ENCODE peak calls at places on chromosomes 11 and 22, in five cellular contexts. One of them, this sample, is unnamed.

GRCh38 chr22:19357270-19358105 is 66.0 kb upstream of the CLTCL1 start:
- DNase-seq in AG04450: peak; percentile 56
- DNase-seq in mucosa of descending colon: no peak
- DNase-seq in adrenal gland: no peak
- DNase-seq in heart left ventricle: no peak
- DNase-seq in this sample: no peak

GRCh38 chr22:41857160-41857859 is 24.4 kb downstream of the SREBF2 start:
- DNase-seq in AG04450: no peak
- DNase-seq in mucosa of descending colon: no peak
- DNase-seq in adrenal gland: peak; percentile 62
- DNase-seq in heart left ventricle: peak; percentile 40
- DNase-seq in this sample: no peak

GRCh38 chr11:125569913-125570621 is 790 bp downstream of the EI24 start:
- DNase-seq in AG04450: no peak
- DNase-seq in mucosa of descending colon: no peak
- DNase-seq in adrenal gland: no peak
- DNase-seq in heart left ventricle: no peak
- DNase-seq in this sample: no peak

GRCh38 chr11:93942176-93942575 is 79.0 kb upstream of the HEPHL1 start:
- DNase-seq in AG04450: no peak
- DNase-seq in mucosa of descending colon: no peak
- DNase-seq in adrenal gland: no peak
- DNase-seq in heart left ventricle: no peak
- DNase-seq in this sample: no peak

GRCh38 chr22:24441406-24442351 is 14.3 kb downstream of the ADORA2A start:
- DNase-seq in AG04450: no peak
- DNase-seq in mucosa of descending colon: no peak
- DNase-seq in adrenal gland: peak; percentile 75
- DNase-seq in heart left ventricle: no peak
- DNase-seq in this sample: no peak

GRCh38 chr22:28976588-28976987 is 85.0 kb downstream of the C22orf31 start:
- DNase-seq in AG04450: peak; percentile 36
- DNase-seq in mucosa of descending colon: no peak
- DNase-seq in adrenal gland: no peak
- DNase-seq in heart left ventricle: no peak
- DNase-seq in this sample: peak; percentile 73

GRCh38 chr22:42908082-42908746 is 51.1 kb upstream of the ARFGAP3 start:
- DNase-seq in AG04450: no peak
- DNase-seq in mucosa of descending colon: no peak
- DNase-seq in adrenal gland: no peak
- DNase-seq in heart left ventricle: no peak
- DNase-seq in this sample: no peak

GRCh38 chr11:64032050-64032449 is 3.7 kb upstream of the FLRT1 start:
- DNase-seq in AG04450: no peak
- DNase-seq in mucosa of descending colon: no peak
- DNase-seq in adrenal gland: no peak
- DNase-seq in heart left ventricle: no peak
- DNase-seq in this sample: no peak

GRCh38 chr11:69493931-69494821 is 12.7 kb downstream of the LINC01488 start:
- DNase-seq in AG04450: no peak
- DNase-seq in mucosa of descending colon: peak; percentile 17
- DNase-seq in adrenal gland: peak; percentile 59
- DNase-seq in heart left ventricle: no peak
- DNase-seq in this sample: no peak

GRCh38 chr22:32355760-32356159 is 1.9 kb upstream of the RFPL3 start:
- DNase-seq in AG04450: no peak
- DNase-seq in mucosa of descending colon: no peak
- DNase-seq in adrenal gland: no peak
- DNase-seq in heart left ventricle: no peak
- DNase-seq in this sample: no peak
- TF ChIP-seq CTCF in AG04450: no peak
- TF ChIP-seq CTCF in mucosa of descending colon: no peak
- TF ChIP-seq CTCF in adrenal gland: no peak
- TF ChIP-seq CTCF in heart left ventricle: no peak
- TF ChIP-seq CTCF in this sample: peak; percentile 35

DNA sequence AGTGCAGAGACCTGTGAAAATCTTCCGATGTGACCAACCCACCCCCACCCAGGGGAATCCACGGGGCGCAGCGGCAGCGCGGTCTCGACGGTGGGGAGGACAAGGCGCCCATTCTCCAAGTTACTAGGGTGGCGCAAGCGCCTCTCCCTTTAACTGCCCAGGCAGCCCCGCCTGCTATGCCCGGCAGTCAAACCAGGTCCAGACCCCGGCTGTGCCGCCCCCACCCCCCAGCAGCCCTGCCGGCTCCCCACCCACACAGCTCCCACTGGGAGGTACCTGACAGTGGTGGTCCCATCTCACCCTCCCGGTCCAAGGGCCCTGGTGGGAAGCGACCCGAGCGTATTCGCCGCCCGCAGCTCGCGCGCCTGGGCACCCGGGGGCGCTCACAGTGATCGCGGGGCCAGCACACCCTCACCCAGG is 423 bp downstream of the TRPM5 start:
- DNase-seq in AG04450: no peak
- DNase-seq in mucosa of descending colon: peak; percentile 70
- DNase-seq in adrenal gland: no peak
- DNase-seq in heart left ventricle: no peak
- DNase-seq in this sample: no peak
- H3K4me3 ChIP-seq in AG04450: no peak overlapping the region
- H3K4me3 ChIP-seq in mucosa of descending colon: no peak overlapping the region
- H3K4me3 ChIP-seq in adrenal gland: no peak overlapping the region
- H3K4me3 ChIP-seq in heart left ventricle: peak overlapping the region; percentile 41
- H3K4me3 ChIP-seq in this sample: no peak overlapping the region

GRCh38 chr11:10750838-10751580 is at the start of gene CTR9:
- DNase-seq in AG04450: peak; percentile 68
- DNase-seq in mucosa of descending colon: peak; percentile 96
- DNase-seq in adrenal gland: peak; percentile 94
- DNase-seq in heart left ventricle: peak; percentile 96
- DNase-seq in this sample: peak; percentile 71
- TF ChIP-seq CTCF in AG04450: peak; percentile 29
- TF ChIP-seq CTCF in mucosa of descending colon: no peak
- TF ChIP-seq CTCF in adrenal gland: no peak
- TF ChIP-seq CTCF in heart left ventricle: peak; percentile 59
- TF ChIP-seq CTCF in this sample: peak; percentile 38

DNA sequence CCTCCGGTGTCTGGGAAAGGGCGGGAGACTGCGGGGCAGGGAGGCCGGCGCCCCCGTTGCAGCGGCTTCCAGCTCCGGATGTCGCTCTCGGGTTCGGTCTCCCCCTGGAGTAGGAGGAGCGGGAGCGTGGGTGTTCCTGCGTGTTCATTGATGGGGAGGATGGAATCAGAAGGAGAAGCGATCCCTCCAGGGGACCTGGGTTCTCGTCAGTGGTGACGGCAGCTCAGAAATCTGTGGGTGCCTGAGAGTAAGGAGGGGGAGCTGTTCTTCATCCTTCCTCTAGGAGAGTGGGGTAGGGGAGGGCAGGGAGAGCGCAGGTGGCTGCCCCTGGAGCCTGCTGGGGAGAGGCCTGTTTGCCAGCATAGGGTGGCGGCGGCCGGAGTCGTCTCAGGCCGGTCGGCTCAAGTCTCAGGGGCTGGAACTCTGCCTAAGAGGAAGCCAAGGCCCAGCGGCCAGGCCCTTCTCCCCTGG is 1.1 kb downstream of the UBASH3B start:
- DNase-seq in AG04450: no peak
- DNase-seq in mucosa of descending colon: no peak
- DNase-seq in adrenal gland: peak; percentile 37
- DNase-seq in heart left ventricle: peak; percentile 41
- DNase-seq in this sample: no peak
- H3K4me3 ChIP-seq in AG04450: peak overlapping the region; percentile 84
- H3K4me3 ChIP-seq in mucosa of descending colon: peak overlapping the region; percentile 51
- H3K4me3 ChIP-seq in adrenal gland: peak overlapping the region; percentile 18
- H3K4me3 ChIP-seq in heart left ventricle: peak overlapping the region; percentile 71
- H3K4me3 ChIP-seq in this sample: peak overlapping the region; percentile 88

GRCh38 chr22:44335903-44336803 is 23.4 kb upstream of the SHISAL1 start:
- DNase-seq in AG04450: no peak
- DNase-seq in mucosa of descending colon: no peak
- DNase-seq in adrenal gland: no peak
- DNase-seq in heart left ventricle: no peak
- DNase-seq in this sample: no peak

GRCh38 chr22:44338183-44338812 is 25.5 kb upstream of the SHISAL1 start:
- DNase-seq in AG04450: no peak
- DNase-seq in mucosa of descending colon: no peak
- DNase-seq in adrenal gland: peak; percentile 46
- DNase-seq in heart left ventricle: no peak
- DNase-seq in this sample: no peak

GRCh38 chr22:44337658-44338004 is 24.9 kb upstream of the SHISAL1 start:
- DNase-seq in AG04450: peak; percentile 29
- DNase-seq in mucosa of descending colon: no peak
- DNase-seq in adrenal gland: peak; percentile 48
- DNase-seq in heart left ventricle: no peak
- DNase-seq in this sample: no peak

GRCh38 chr22:44338906-44339305 is 26.2 kb upstream of the SHISAL1 start:
- DNase-seq in AG04450: no peak
- DNase-seq in mucosa of descending colon: no peak
- DNase-seq in adrenal gland: no peak
- DNase-seq in heart left ventricle: no peak
- DNase-seq in this sample: no peak

GRCh38 chr22:44336962-44337657 is 24.4 kb upstream of the SHISAL1 start:
- DNase-seq in AG04450: no peak
- DNase-seq in mucosa of descending colon: no peak
- DNase-seq in adrenal gland: no peak
- DNase-seq in heart left ventricle: no peak
- DNase-seq in this sample: no peak
- TF ChIP-seq CTCF in AG04450: no peak
- TF ChIP-seq CTCF in mucosa of descending colon: no peak
- TF ChIP-seq CTCF in adrenal gland: no peak
- TF ChIP-seq CTCF in heart left ventricle: no peak
- TF ChIP-seq CTCF in this sample: no peak

GRCh38 chr11:117876049-117876340 is 463 bp downstream of the FXYD6 start:
- DNase-seq in AG04450: no peak
- DNase-seq in mucosa of descending colon: no peak
- DNase-seq in adrenal gland: no peak
- DNase-seq in heart left ventricle: no peak
- DNase-seq in this sample: no peak

GRCh38 chr11:117875397-117876048 is 935 bp downstream of the FXYD6 start:
- DNase-seq in AG04450: no peak
- DNase-seq in mucosa of descending colon: no peak
- DNase-seq in adrenal gland: no peak
- DNase-seq in heart left ventricle: no peak
- DNase-seq in this sample: no peak

GRCh38 chr11:117877120-117877784 is 794 bp upstream of the FXYD6 start:
- DNase-seq in AG04450: no peak
- DNase-seq in mucosa of descending colon: no peak
- DNase-seq in adrenal gland: no peak
- DNase-seq in heart left ventricle: peak; percentile 51
- DNase-seq in this sample: no peak

GRCh38 chr11:117874910-117875396 is 1.5 kb downstream of the FXYD6 start:
- DNase-seq in AG04450: no peak
- DNase-seq in mucosa of descending colon: no peak
- DNase-seq in adrenal gland: no peak
- DNase-seq in heart left ventricle: no peak
- DNase-seq in this sample: no peak

GRCh38 chr11:117876341-117877119 is at the start of gene FXYD6:
- DNase-seq in AG04450: no peak
- DNase-seq in mucosa of descending colon: peak; percentile 40
- DNase-seq in adrenal gland: peak; percentile 62
- DNase-seq in heart left ventricle: peak; percentile 77
- DNase-seq in this sample: no peak
- H3K4me3 ChIP-seq in AG04450: peak within 1 kb of the TSS; percentile 59
- H3K4me3 ChIP-seq in mucosa of descending colon: no peak within 1 kb of the TSS
- H3K4me3 ChIP-seq in adrenal gland: peak within 1 kb of the TSS; percentile 6
- H3K4me3 ChIP-seq in heart left ventricle: peak within 1 kb of the TSS; percentile 69
- H3K4me3 ChIP-seq in this sample: peak within 1 kb of the TSS; percentile 75

GRCh38 chr22:17132112-17132511 is 11.0 kb upstream of the TMEM121B start:
- DNase-seq in AG04450: no peak
- DNase-seq in mucosa of descending colon: no peak
- DNase-seq in adrenal gland: no peak
- DNase-seq in heart left ventricle: no peak
- DNase-seq in this sample: no peak

GRCh38 chr22:17133137-17133536 is 12.0 kb upstream of the TMEM121B start:
- DNase-seq in AG04450: no peak
- DNase-seq in mucosa of descending colon: no peak
- DNase-seq in adrenal gland: no peak
- DNase-seq in heart left ventricle: no peak
- DNase-seq in this sample: no peak

GRCh38 chr22:17135153-17135760 is 14.1 kb upstream of the TMEM121B start:
- DNase-seq in AG04450: no peak
- DNase-seq in mucosa of descending colon: no peak
- DNase-seq in adrenal gland: no peak
- DNase-seq in heart left ventricle: no peak
- DNase-seq in this sample: no peak

GRCh38 chr22:17131686-17132085 is 10.5 kb upstream of the TMEM121B start:
- DNase-seq in AG04450: no peak
- DNase-seq in mucosa of descending colon: no peak
- DNase-seq in adrenal gland: no peak
- DNase-seq in heart left ventricle: no peak
- DNase-seq in this sample: no peak

DNA sequence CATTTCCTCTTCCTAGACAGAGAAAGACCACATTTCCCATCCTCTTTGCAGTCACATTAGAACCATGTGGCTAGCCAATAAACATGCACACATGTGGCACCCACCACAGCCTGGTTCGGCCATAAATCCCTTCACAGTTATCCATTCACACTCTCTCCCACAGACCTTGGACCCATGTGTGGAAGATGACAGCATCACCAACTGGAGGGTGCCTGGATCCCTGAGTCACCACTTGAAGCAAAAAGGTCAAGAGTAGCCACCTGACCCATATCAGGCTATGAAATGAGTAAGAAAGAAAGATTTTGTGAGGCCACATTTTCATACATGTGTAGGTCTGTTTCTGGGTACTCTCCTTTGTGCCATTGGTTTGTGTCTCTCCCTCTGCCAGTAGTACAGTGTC is 9.0 kb upstream of the TMEM121B start:
- DNase-seq in AG04450: no peak
- DNase-seq in mucosa of descending colon: no peak
- DNase-seq in adrenal gland: no peak
- DNase-seq in heart left ventricle: no peak
- DNase-seq in this sample: no peak
- TF ChIP-seq CTCF in AG04450: no peak
- TF ChIP-seq CTCF in mucosa of descending colon: no peak
- TF ChIP-seq CTCF in adrenal gland: no peak
- TF ChIP-seq CTCF in heart left ventricle: no peak
- TF ChIP-seq CTCF in this sample: no peak

This sample was measured in kidney epithelial cell.